ENCODE peak calls at places on chromosomes 13 and 19, in four cellular contexts. One of them, this sample, is unnamed.

GRCh38 chr19:29526730-29527499 is 1.1 kb downstream of the VSTM2B start:
- DNase-seq in C1 segment of cervical spinal cord: peak
- DNase-seq in M059J: no peak
- DNase-seq in psoas muscle: no peak
- DNase-seq in this sample: no peak

GRCh38 chr13:27038323-27038722 is 133.3 kb downstream of the USP12 start:
- DNase-seq in M059J: peak
- DNase-seq in psoas muscle: no peak
- DNase-seq in C1 segment of cervical spinal cord: no peak
- DNase-seq in this sample: no peak

GRCh38 chr19:1069009-1069779 is 2.2 kb downstream of the ARHGAP45 start:
- DNase-seq in C1 segment of cervical spinal cord: peak
- DNase-seq in M059J: no peak
- DNase-seq in psoas muscle: peak
- DNase-seq in this sample: peak

GRCh38 chr13:91498298-91498697 is 99.9 kb downstream of the GPC5 start:
- DNase-seq in C1 segment of cervical spinal cord: no peak
- DNase-seq in M059J: no peak
- DNase-seq in psoas muscle: no peak
- DNase-seq in this sample: no peak

GRCh38 chr19:4088975-4089374 is 22.3 kb upstream of the ZBTB7A start:
- DNase-seq in M059J: no peak
- DNase-seq in C1 segment of cervical spinal cord: no peak
- DNase-seq in psoas muscle: no peak
- DNase-seq in this sample: peak

GRCh38 chr19:35569281-35569781 is 5.9 kb upstream of the ATP4A start:
- DNase-seq in M059J: no peak
- DNase-seq in psoas muscle: peak
- DNase-seq in C1 segment of cervical spinal cord: no peak
- DNase-seq in this sample: no peak

GRCh38 chr13:28590450-28590849 is 68.5 kb upstream of the POMP start:
- DNase-seq in psoas muscle: no peak
- DNase-seq in M059J: no peak
- DNase-seq in C1 segment of cervical spinal cord: no peak
- DNase-seq in this sample: no peak

GRCh38 chr19:7373862-7374261 is 25.1 kb downstream of the ARHGEF18 start:
- DNase-seq in C1 segment of cervical spinal cord: no peak
- DNase-seq in psoas muscle: no peak
- DNase-seq in M059J: peak
- DNase-seq in this sample: no peak

GRCh38 chr13:35475131-35475959 is 1.1 kb downstream of the MAB21L1 start:
- DNase-seq in C1 segment of cervical spinal cord: no peak
- DNase-seq in psoas muscle: peak
- DNase-seq in M059J: peak
- DNase-seq in this sample: no peak

GRCh38 chr13:98504371-98504963 is 72.4 kb downstream of the STK24 start:
- DNase-seq in psoas muscle: no peak
- DNase-seq in M059J: no peak
- DNase-seq in C1 segment of cervical spinal cord: no peak
- DNase-seq in this sample: peak